ENCODE peak calls at places on chromosome 19, in four cellular contexts. M, B, A and K are unnamed samples.

GRCh38 chr19:38323276-38323675 is 3.6 kb downstream of the KCNK6 start:
- DNase-seq in M (no peak), B (no peak), A (no peak), K (no peak)

GRCh38 chr19:45824041-45824471 is 8.9 kb upstream of the RSPH6A start:
- DNase-seq in M (no peak), B (no peak), A (no peak), K (no peak)

GRCh38 chr19:38915329-38916321 is 3.6 kb upstream of the CCER2 start:
- DNase-seq in M (no peak), B (no peak), A (no peak), K (no peak)

GRCh38 chr19:44581288-44581687 is 32.1 kb upstream of the IGSF23 start:
- DNase-seq in M (no peak), B (no peak), A (no peak), K (no peak)

GRCh38 chr19:46297700-46298476 is 1.0 kb downstream of the HIF3A start:
- DNase-seq in M (no peak), B (no peak), A (no peak), K (no peak)

GRCh38 chr19:38869836-38870607 is 8.1 kb downstream of the RINL start:
- DNase-seq in M (peak), B (peak), A (no peak), K (peak)

GRCh38 chr19:2819540-2820111 is at the start of gene ZNF554:
- DNase-seq in M (peak), B (peak), A (peak), K (peak)

GRCh38 chr19:29404951-29405727 is 120.7 kb upstream of the VSTM2B start:
- DNase-seq in M (no peak), B (peak), A (peak), K (peak)

GRCh38 chr19:1016647-1017114 is 4.2 kb downstream of the TMEM259 start:
- DNase-seq in M (peak), B (no peak), A (no peak), K (no peak)

GRCh38 chr19:18967358-18968146 is 26.5 kb upstream of the HOMER3 start:
- DNase-seq in M (peak), B (no peak), A (no peak), K (no peak)

GRCh38 chr19:21617740-21618339 is 112.4 kb downstream of the ZNF429 start:
- DNase-seq in M (no peak), B (no peak), A (no peak), K (no peak)

GRCh38 chr19:45477713-45478453 is 10.1 kb downstream of the FOSB start:
- DNase-seq in M (no peak), B (peak), A (no peak), K (no peak)

GRCh38 chr19:35963514-35963913 is 27.3 kb downstream of the LRFN3 start:
- DNase-seq in M (peak), B (peak), A (no peak), K (peak)

GRCh38 chr19:35628565-35629331 is at the start of gene RBM42:
- DNase-seq in M (peak), B (peak), A (peak), K (peak)

GRCh38 chr19:39823693-39824092 is 10.3 kb downstream of the DYRK1B start:
- DNase-seq in M (no peak), B (no peak), A (no peak), K (no peak)

GRCh38 chr19:2014081-2014693 is 1.3 kb downstream of the BTBD2 start:
- DNase-seq in M (no peak), B (no peak), A (no peak), K (no peak)

GRCh38 chr19:57903298-57904174 is 12.9 kb downstream of the ZNF417 start:
- DNase-seq in M (peak), B (peak), A (no peak), K (no peak)

GRCh38 chr19:45177817-45178261 is at the start of gene TRAPPC6A:
- DNase-seq in M (peak), B (no peak), A (no peak), K (no peak)

GRCh38 chr19:55352040-55352439 is 2.5 kb downstream of the COX6B2 start:
- DNase-seq in M (no peak), B (no peak), A (no peak), K (no peak)

GRCh38 chr19:21482863-21483276 is 22.5 kb upstream of the ZNF429 start:
- DNase-seq in M (no peak), B (peak), A (peak), K (peak)

GRCh38 chr19:8334458-8335342 is 8.4 kb downstream of the KANK3 start:
- DNase-seq in M (peak), B (peak), A (no peak), K (peak)

GRCh38 chr19:38182536-38183210 is 41.3 kb downstream of the DPF1 start:
- DNase-seq in M (no peak), B (no peak), A (no peak), K (no peak)

GRCh38 chr19:49567722-49568454 is 12.5 kb downstream of the NOSIP start:
- DNase-seq in M (no peak), B (no peak), A (no peak), K (no peak)

GRCh38 chr19:49566302-49566701 is 14.1 kb downstream of the NOSIP start:
- DNase-seq in M (no peak), B (no peak), A (no peak), K (no peak)

GRCh38 chr19:49564616-49565045 is 15.7 kb downstream of the NOSIP start:
- DNase-seq in M (no peak), B (no peak), A (no peak), K (no peak)

GRCh38 chr19:49560358-49560900 is 19.9 kb downstream of the NOSIP start:
- DNase-seq in M (no peak), B (no peak), A (no peak), K (peak)

GRCh38 chr19:49565261-49565660 is 15.1 kb downstream of the NOSIP start:
- DNase-seq in M (no peak), B (no peak), A (no peak), K (no peak)
- H4K5ac ChIP-seq in M (no peak), B (no peak), A (no peak), K (no peak)

DNA sequence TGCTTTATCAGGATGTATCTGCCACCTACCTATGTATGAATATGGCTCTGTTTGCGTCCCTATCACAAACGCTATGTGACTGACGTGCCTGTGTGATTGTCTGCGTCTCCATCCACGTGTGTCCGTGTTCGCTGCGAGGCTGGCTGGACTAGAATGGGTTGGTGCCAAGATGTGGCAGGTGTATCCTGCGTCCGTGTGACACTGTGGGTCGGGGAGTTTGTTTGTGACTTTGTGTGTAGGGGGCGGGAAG is 6.7 kb upstream of the HOOK2 start:
- DNase-seq in M (no peak), B (no peak), A (no peak), K (no peak)
- H2BK15ac ChIP-seq in M (peak), B (no peak), A (peak), K (no peak)

DNA sequence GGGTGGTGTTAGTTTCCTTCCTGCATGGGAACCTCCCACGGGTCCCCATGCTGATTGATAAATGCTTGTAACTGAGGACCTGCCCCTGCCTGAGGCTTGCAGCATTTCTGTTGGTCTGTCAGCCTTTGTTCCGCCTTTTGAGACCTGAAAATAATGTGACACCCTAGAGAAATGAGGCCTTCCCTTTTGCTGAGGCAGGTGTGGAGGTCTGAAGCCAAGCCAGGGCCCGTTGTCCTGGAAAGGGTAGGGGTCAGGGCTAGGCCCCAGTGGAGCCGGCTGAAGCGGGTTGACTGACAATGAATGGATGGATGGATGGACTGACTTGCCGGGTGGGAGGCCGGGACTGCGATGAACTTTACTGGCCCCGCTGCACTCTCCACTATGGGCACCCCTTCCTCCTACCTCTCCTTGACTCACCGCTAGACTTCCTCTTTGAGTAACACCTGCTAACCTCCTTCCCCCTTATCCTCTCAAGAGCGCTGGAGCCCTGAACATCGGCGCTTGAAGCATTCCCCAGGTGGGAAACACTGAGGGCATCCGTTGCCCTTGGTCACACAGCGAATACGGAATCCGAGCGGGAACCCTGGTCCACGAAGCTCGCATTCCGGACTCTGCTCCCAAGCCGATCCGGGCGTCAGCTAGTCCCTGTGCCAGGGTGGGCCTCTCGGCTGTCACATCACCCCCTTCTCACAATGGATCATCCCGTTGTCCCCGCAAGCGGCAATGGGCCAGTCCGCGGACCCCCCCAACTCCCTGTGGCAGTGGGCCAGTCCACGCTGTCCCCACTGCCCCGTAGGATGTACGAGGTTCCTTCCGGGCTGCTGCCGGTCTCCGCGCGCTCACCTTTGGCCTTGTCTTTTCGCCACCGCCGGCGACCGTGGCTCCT is 4.4 kb downstream of the LIPE start:
- DNase-seq in M (no peak), B (peak), A (no peak), K (peak)
- H3K4ac ChIP-seq in M (peak), B (no peak), A (no peak), K (no peak)

DNA sequence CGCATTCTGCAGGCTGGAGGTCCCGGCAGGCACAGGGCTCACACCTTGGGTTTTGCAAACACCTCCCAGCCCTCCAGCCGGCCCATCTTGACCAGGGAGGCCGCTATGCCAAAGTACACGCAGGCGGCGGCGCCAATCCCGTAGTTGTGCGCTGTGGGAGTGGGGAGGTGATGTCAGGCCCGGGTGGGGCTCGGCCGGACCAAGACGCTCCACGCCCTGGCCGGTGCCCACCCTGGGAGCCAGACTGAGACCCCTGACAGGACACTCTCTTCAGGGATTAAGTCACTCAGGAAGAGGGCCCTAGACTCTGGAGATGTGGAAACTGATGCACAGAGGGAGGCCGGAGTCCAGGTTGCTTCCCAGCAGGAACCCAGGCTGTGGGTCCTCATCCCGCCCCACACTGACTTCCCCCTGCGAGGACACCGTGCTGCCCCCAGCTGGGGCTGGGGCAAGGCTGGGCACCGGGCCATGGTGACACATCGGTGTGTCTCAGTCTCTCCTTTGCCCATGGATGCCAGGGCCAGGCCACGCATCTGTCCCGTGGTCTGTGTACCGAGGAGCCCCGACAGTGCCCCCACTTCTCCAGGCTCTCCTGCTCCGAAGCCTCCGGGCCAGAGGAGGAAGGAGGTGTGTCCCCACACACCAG is 8.8 kb downstream of the NDUFA11 start:
- DNase-seq in M (no peak), B (no peak), A (no peak), K (no peak)
- H4K5ac ChIP-seq in M (no peak), B (no peak), A (no peak), K (no peak)

GRCh38 chr19:48492925-48493717 is 18.5 kb downstream of the LMTK3 start:
- DNase-seq in M (peak), B (peak), A (peak), K (peak)
- H2BK15ac ChIP-seq in M (no peak), B (no peak), A (no peak), K (no peak)

DNA sequence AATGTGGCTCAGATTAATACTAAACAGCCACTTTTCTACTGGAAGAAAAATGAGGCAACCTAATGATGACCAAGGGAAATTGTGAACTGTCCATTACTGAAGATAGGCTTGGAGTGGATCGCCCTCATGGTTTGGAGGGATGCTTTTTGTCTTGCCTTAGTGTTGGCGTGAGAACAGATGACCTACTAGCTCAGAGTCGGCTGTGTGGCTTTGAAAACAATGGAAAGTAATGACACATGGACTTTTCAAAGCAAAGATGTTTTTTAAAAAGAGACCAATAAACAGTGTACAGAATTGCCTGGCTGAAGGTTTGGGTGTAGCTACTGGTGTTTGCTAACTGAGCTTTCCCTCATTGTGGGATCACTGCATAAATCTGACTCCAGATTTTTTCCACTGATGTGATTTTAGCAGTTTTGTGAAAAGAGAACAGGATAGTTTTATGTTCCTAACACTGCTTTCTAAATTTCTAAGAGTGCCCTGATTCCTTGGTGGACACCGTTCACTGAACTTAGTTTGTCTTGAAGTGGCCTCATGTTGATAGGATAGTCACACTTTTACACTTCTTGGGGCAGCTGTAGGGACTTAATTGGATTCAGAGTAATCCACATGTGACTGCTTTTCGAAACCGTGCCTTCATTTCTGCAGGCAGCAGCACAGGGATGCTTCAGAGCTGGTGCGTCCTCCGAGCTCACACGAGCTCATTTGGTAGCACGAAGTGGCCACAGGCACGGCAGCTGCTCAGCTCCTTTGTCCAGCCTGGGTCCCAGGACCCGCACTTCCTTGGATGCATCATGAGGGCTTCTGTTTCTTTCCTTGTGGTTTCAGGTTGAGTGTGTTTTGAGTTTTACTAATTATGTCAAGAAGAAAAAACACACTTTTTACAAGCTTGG is 4.3 kb downstream of the CEBPG start:
- DNase-seq in M (no peak), B (no peak), A (no peak), K (no peak)
- H3K4ac ChIP-seq in M (no peak), B (no peak), A (no peak), K (no peak)

GRCh38 chr19:15317392-15318011 is 14.8 kb downstream of the BRD4 start:
- DNase-seq in M (peak), B (no peak), A (no peak), K (no peak)

GRCh38 chr19:15315101-15315500 is 17.2 kb downstream of the BRD4 start:
- DNase-seq in M (no peak), B (no peak), A (no peak), K (no peak)

GRCh38 chr19:15316498-15316897 is 15.8 kb downstream of the BRD4 start:
- DNase-seq in M (peak), B (no peak), A (no peak), K (no peak)

GRCh38 chr19:15320118-15320517 is 12.2 kb downstream of the BRD4 start:
- DNase-seq in M (peak), B (no peak), A (no peak), K (no peak)

GRCh38 chr19:15318241-15318691 is 14.1 kb downstream of the BRD4 start:
- DNase-seq in M (peak), B (no peak), A (no peak), K (no peak)
- H4K5ac ChIP-seq in M (no peak), B (no peak), A (no peak), K (no peak)

DNA sequence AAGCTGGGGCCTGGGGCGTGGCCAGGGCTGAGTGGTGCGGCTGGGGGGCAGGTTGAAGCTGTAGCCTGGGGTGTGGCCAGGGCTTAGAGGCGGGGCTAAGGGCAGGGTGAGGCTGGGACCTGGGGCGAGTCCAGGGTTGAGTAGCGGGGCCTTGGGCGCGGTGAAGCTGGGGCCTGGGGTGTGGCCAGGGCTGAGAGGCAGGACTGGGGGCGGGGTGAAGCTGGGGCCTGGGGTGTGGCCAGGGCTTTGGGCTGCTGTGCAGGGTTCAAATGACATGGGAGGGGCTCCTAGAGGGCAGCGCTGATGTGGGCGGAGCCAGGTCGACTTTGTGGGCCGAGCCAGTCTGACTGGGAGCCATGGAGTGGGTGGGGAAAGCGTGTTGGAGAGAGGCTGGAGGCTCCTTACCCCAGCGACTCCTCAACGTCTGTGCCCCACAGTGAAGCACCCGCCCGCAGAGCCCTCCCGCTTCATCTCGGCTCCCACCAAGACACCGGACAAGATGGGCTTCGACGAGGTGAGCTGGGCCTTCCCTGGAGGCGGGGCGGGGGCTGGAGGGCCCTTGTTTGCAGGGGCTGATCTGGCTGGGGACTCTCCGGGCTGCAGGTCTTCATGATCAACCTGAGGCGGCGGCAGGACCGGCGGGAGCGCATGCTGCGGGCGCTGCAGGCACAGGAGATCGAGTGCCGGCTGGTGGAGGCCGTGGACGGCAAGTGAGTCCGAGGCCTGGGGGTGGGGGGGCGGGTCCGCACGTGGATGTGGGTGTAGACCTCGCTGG is 21.5 kb downstream of the COLGALT1 start:
- DNase-seq in M (no peak), B (peak), A (peak), K (peak)
- H2BK15ac ChIP-seq in M (no peak), B (no peak), A (no peak), K (no peak)